ENCODE peak calls at places on chromosomes 7 and 10, in nine cellular contexts. X is fibroblast of mammary gland, L is right lobe of liver, C is mesothelial cell of epicardium, D is HFF-Myc, A is Calu3, Y is GM13976, T is nephron progenitor cell, W is GM23338. V is an unnamed sample.

GRCh38 chr7:142797342-142797798 is 26.6 kb downstream of the PRSS2 start:
- DNase-seq in X (no peak), L (no peak), C (no peak), D (no peak), A (no peak), Y (no peak), T (no peak), W (peak), V (no peak)

GRCh38 chr10:124149681-124150080 is 56.3 kb upstream of the CHST15 start:
- DNase-seq in X (no peak), L (no peak), C (no peak), D (no peak), A (no peak), Y (no peak), T (no peak), W (no peak), V (no peak)

GRCh38 chr10:21172774-21173432 is 275.8 kb upstream of the NEBL start:
- DNase-seq in X (no peak), L (peak), C (peak), D (no peak), A (peak), Y (peak), T (peak), W (peak), V (no peak)

GRCh38 chr7:7265057-7265456 is 82.7 kb downstream of the C1GALT1 start:
- DNase-seq in X (peak), L (no peak), C (no peak), D (no peak), A (no peak), Y (no peak), T (no peak), W (no peak), V (no peak)

GRCh38 chr10:110110338-110110737 is 97.1 kb upstream of the MXI1 start:
- DNase-seq in X (no peak), L (no peak), C (no peak), D (no peak), A (no peak), Y (no peak), T (no peak), W (no peak), V (no peak)

GRCh38 chr10:77889277-77889903 is 37.2 kb downstream of the DLG5 start:
- DNase-seq in X (no peak), L (no peak), C (no peak), D (no peak), A (peak), Y (no peak), T (peak), W (peak), V (no peak)

GRCh38 chr7:1677206-1678069 is 7.4 kb downstream of the ELFN1 start:
- DNase-seq in X (no peak), L (no peak), C (no peak), D (no peak), A (no peak), Y (peak), T (no peak), W (no peak), V (no peak)

GRCh38 chr7:84039432-84039831 is 155.2 kb downstream of the SEMA3A start:
- DNase-seq in X (no peak), L (no peak), C (no peak), D (no peak), A (no peak), Y (no peak), T (no peak), W (no peak), V (no peak)

GRCh38 chr7:85820702-85821443 is 634.0 kb upstream of the SEMA3D start:
- DNase-seq in X (no peak), L (no peak), C (no peak), D (no peak), A (no peak), Y (no peak), T (no peak), W (no peak), V (no peak)

GRCh38 chr7:44959956-44960640 is 18.7 kb downstream of the MYO1G start:
- DNase-seq in X (no peak), L (no peak), C (no peak), D (no peak), A (no peak), Y (peak), T (no peak), W (no peak), V (no peak)

GRCh38 chr7:137958593-137959431 is 43.1 kb downstream of the CREB3L2 start:
- DNase-seq in X (no peak), L (no peak), C (no peak), D (no peak), A (no peak), Y (no peak), T (no peak), W (no peak), V (no peak)

GRCh38 chr7:97004931-97005763 is at the start of gene DLX6:
- DNase-seq in X (peak), L (no peak), C (peak), D (no peak), A (peak), Y (no peak), T (peak), W (peak), V (peak)

GRCh38 chr7:26657139-26657753 is 207.1 kb downstream of the SKAP2 start:
- DNase-seq in X (no peak), L (no peak), C (no peak), D (no peak), A (no peak), Y (no peak), T (no peak), W (peak), V (no peak)

GRCh38 chr10:11125004-11125403 is 107.3 kb downstream of the CELF2 start:
- DNase-seq in X (no peak), L (no peak), C (no peak), D (no peak), A (no peak), Y (no peak), T (no peak), W (no peak), V (no peak)

GRCh38 chr7:144738708-144739314 is 97.0 kb downstream of the TPK1 start:
- DNase-seq in X (peak), L (no peak), C (no peak), D (no peak), A (peak), Y (peak), T (no peak), W (peak), V (no peak)

GRCh38 chr10:91587710-91588638 is 44.9 kb downstream of the PPP1R3C start:
- DNase-seq in X (peak), L (no peak), C (no peak), D (no peak), A (no peak), Y (no peak), T (no peak), W (no peak), V (no peak)

GRCh38 chr10:132955479-132955878 is 13.1 kb upstream of the CFAP46 start:
- DNase-seq in X (no peak), L (no peak), C (no peak), D (no peak), A (no peak), Y (no peak), T (no peak), W (no peak), V (no peak)

GRCh38 chr7:63789378-63790176 is 209.1 kb upstream of the ZNF722 start:
- DNase-seq in X (peak), L (no peak), C (no peak), D (no peak), A (no peak), Y (no peak), T (no peak), W (no peak), V (no peak)

GRCh38 chr7:40101201-40101600 is 33.2 kb downstream of the MPLKIP start:
- DNase-seq in X (no peak), L (no peak), C (no peak), D (no peak), A (no peak), Y (no peak), T (no peak), W (no peak), V (no peak)

GRCh38 chr7:153061913-153062528 is 302.5 kb downstream of the ACTR3B start:
- DNase-seq in X (no peak), L (no peak), C (peak), D (no peak), A (peak), Y (no peak), T (peak), W (peak), V (no peak)

GRCh38 chr7:84693483-84693882 is 493.4 kb downstream of the SEMA3D start:
- DNase-seq in X (no peak), L (no peak), C (no peak), D (no peak), A (no peak), Y (no peak), T (no peak), W (no peak), V (no peak)

GRCh38 chr7:34558026-34558425 is 100.0 kb upstream of the NPSR1 start:
- DNase-seq in X (no peak), L (no peak), C (no peak), D (no peak), A (no peak), Y (no peak), T (no peak), W (no peak), V (no peak)

GRCh38 chr7:516606-517456 is 2.8 kb downstream of the PDGFA start:
- DNase-seq in X (peak), L (peak), C (no peak), D (no peak), A (peak), Y (no peak), T (peak), W (peak), V (no peak)

GRCh38 chr10:102776779-102777417 is 33.1 kb downstream of the WBP1L start:
- DNase-seq in X (peak), L (no peak), C (peak), D (peak), A (no peak), Y (no peak), T (peak), W (peak), V (peak)

GRCh38 chr10:2387261-2387660 is 649.9 kb upstream of the ADARB2 start:
- DNase-seq in X (no peak), L (no peak), C (no peak), D (no peak), A (no peak), Y (no peak), T (no peak), W (no peak), V (no peak)

GRCh38 chr7:42494722-42495121 is 257.7 kb upstream of the GLI3 start:
- DNase-seq in X (peak), L (no peak), C (no peak), D (no peak), A (no peak), Y (no peak), T (no peak), W (no peak), V (no peak)

GRCh38 chr10:46033602-46034011 is 3.2 kb upstream of the NCOA4 start:
- DNase-seq in X (peak), L (peak), C (no peak), D (no peak), A (peak), Y (no peak), T (no peak), W (no peak), V (peak)

GRCh38 chr10:60311821-60312220 is 77.9 kb downstream of the ANK3 start:
- DNase-seq in X (no peak), L (no peak), C (no peak), D (no peak), A (no peak), Y (no peak), T (no peak), W (no peak), V (no peak)

GRCh38 chr7:82534687-82535086 is 91.1 kb upstream of the CACNA2D1 start:
- DNase-seq in X (peak), L (no peak), C (no peak), D (no peak), A (peak), Y (no peak), T (no peak), W (no peak), V (no peak)

GRCh38 chr10:129918836-129919235 is 45.2 kb downstream of the EBF3 start:
- DNase-seq in X (no peak), L (no peak), C (no peak), D (no peak), A (no peak), Y (no peak), T (no peak), W (no peak), V (no peak)

GRCh38 chr10:129921801-129922597 is 42.1 kb downstream of the EBF3 start:
- DNase-seq in X (no peak), L (no peak), C (no peak), D (no peak), A (no peak), Y (no peak), T (no peak), W (no peak), V (no peak)

GRCh38 chr10:129919358-129919757 is 44.7 kb downstream of the EBF3 start:
- DNase-seq in X (no peak), L (no peak), C (no peak), D (no peak), A (no peak), Y (no peak), T (no peak), W (no peak), V (no peak)

GRCh38 chr10:129922598-129923123 is 41.4 kb downstream of the EBF3 start:
- DNase-seq in X (no peak), L (no peak), C (no peak), D (no peak), A (no peak), Y (no peak), T (no peak), W (no peak), V (no peak)

GRCh38 chr10:129921065-129921670 is 42.9 kb downstream of the EBF3 start:
- DNase-seq in X (no peak), L (no peak), C (no peak), D (no peak), A (no peak), Y (no peak), T (no peak), W (no peak), V (no peak)
- TF ChIP-seq CTCF in X (no peak), L (no peak), C (no peak), D (no peak), A (no peak), Y (no peak), T (no peak), W (no peak), V (no peak)

DNA sequence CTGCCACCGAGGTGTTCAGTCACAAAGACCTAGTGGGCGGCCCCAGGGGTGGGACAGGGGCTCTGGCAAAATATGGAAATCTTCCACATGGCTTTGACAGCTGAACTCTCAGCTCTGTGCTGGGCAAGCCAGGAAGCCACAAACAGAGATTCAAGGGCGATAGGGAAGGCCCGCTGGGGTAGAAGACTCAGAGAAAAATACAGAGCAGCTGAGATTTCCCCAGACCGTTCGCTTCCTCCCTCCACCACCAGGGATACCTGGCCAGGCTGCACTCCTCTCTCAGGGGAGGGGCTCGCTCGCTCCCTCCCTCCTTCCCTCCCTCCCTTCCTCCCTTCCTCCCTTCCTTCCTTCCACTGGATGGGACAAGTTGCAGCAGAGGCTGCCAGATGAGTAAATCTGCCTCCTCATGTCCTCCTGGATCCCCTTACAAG is 260.5 kb downstream of the PRPF18 start:
- DNase-seq in X (no peak), L (no peak), C (no peak), D (no peak), A (no peak), Y (no peak), T (peak), W (peak), V (no peak)
- TF ChIP-seq CTCF in X (no peak), L (no peak), C (no peak), D (no peak), A (no peak), Y (no peak), T (no peak), W (peak), V (no peak)

GRCh38 chr7:101635484-101635883 is 6.4 kb upstream of the MYL10 start:
- DNase-seq in X (no peak), L (no peak), C (no peak), D (no peak), A (no peak), Y (no peak), T (no peak), W (no peak), V (no peak)
- TF ChIP-seq CTCF in X (no peak), L (no peak), C (no peak), D (no peak), A (no peak), Y (no peak), T (no peak), W (no peak), V (no peak)

DNA sequence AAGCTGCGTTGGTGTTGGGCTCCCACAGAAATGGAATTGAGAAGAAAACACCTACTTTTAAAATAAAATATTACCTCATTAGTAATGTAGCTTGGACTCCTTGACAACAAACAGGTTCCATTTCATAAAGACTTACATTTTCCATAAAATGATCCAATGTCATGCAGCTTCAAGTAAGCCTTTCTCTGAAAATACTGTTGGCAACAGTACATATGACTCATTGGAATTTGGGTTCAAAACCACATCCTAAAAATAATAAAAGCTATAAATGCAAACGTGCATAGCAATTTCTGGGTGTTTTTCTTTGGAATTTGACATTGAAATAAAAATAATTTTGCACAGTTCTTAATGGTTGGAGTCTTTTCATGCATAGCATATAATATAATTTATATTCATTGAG is 47.9 kb downstream of the FHIP2A start:
- DNase-seq in X (peak), L (no peak), C (no peak), D (peak), A (no peak), Y (no peak), T (no peak), W (no peak), V (peak)
- TF ChIP-seq CTCF in X (no peak), L (no peak), C (no peak), D (no peak), A (no peak), Y (no peak), T (no peak), W (no peak), V (no peak)

DNA sequence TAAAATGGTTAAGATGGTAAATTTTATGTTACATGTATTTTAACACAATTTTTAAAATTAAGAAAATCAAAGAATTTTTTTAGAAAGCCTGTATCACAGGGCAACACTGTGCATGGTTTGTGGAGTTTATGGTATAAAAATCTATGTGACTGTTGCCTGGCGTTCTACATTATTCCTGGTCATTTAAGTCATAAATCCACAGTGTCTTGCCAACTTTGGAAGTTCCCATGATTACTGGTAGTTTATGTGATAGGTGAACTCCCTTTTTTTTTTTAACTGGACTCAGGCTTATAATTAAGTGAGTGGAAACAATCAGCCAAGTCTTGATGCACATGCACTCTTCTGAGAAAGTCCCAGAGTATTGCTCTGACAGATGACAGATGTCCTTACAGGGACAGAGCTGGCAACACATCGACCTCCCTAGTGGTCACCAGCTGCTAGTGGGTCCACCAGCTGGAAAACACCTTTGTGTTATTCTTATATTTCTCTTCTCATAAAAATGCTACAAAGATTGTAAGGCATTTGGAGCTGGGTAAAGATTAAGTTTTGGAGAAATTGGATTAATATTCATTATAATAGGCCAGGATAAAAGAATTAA is 8.8 kb upstream of the STN1 start:
- DNase-seq in X (no peak), L (no peak), C (no peak), D (no peak), A (no peak), Y (no peak), T (no peak), W (peak), V (no peak)
- TF ChIP-seq CTCF in X (no peak), L (no peak), C (no peak), D (no peak), A (no peak), Y (no peak), T (peak), W (peak), V (no peak)

DNA sequence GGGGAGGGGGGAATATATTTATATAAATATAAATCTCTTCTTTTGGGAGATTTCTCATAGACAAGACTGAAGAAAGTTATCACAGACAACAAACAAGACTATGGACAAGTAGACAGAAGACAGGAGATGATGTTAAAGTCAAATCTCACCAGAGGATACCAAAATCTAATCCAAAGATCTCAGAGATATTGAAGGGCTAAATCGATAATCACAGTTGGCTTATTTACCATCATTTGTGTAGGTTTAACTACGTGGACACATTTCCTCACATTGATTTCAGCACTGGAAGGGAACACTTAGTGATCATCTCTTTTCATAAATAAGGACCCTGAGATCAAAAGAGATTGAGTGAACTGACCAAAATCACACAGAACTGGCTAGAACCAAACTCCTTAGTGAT is 2.7 kb upstream of the INPP5F start:
- DNase-seq in X (no peak), L (no peak), C (no peak), D (no peak), A (no peak), Y (no peak), T (no peak), W (no peak), V (no peak)
- TF ChIP-seq CTCF in X (no peak), L (no peak), C (no peak), D (no peak), A (no peak), Y (no peak), T (no peak), W (no peak), V (no peak)

GRCh38 chr10:35726850-35727249 is 84.8 kb upstream of the FZD8 start:
- DNase-seq in X (no peak), L (no peak), C (no peak), D (no peak), A (no peak), Y (no peak), T (no peak), W (no peak), V (no peak)
- TF ChIP-seq CTCF in X (no peak), L (no peak), C (no peak), D (no peak), A (no peak), Y (no peak), T (no peak), W (no peak), V (no peak)

V was measured in AG09319.